ENCODE peak calls at places on chromosomes 3 and 15, in eight cellular contexts. H is mucosa of descending colon, S is progenitor cell of endocrine pancreas, X is fibroblast of mammary gland, J is B cell, R is testis, T is ascending aorta, F is left lung. I is an unnamed sample.

GRCh38 chr3:138082085-138082991 is 33.1 kb downstream of the DZIP1L start:
- DNase-seq in H (no peak), S (no peak), X (peak), J (no peak), R (no peak), T (no peak), F (no peak), I (peak)

GRCh38 chr3:8220291-8220690 is 281.3 kb upstream of the LMCD1 start:
- DNase-seq in H (no peak), S (no peak), X (peak), J (no peak), R (no peak), T (no peak), F (no peak), I (no peak)

GRCh38 chr3:48514431-48515227 is 10.7 kb upstream of the SHISA5 start:
- DNase-seq in H (no peak), S (no peak), X (no peak), J (no peak), R (no peak), T (no peak), F (no peak), I (no peak)

GRCh38 chr15:86903642-86904421 is 824.2 kb downstream of the AGBL1 start:
- DNase-seq in H (no peak), S (no peak), X (no peak), J (no peak), R (no peak), T (no peak), F (no peak), I (no peak)

GRCh38 chr3:134132961-134133360 is 103.2 kb upstream of the SLCO2A1 start:
- DNase-seq in H (no peak), S (no peak), X (peak), J (no peak), R (no peak), T (no peak), F (no peak), I (no peak)

GRCh38 chr3:124250053-124250452 is 258.1 kb upstream of the ROPN1 start:
- DNase-seq in H (no peak), S (no peak), X (no peak), J (no peak), R (no peak), T (no peak), F (no peak), I (no peak)

GRCh38 chr3:168165390-168166269 is 69.9 kb upstream of the GOLIM4 start:
- DNase-seq in H (no peak), S (peak), X (peak), J (peak), R (peak), T (no peak), F (no peak), I (peak)

GRCh38 chr15:66151809-66152208 is 101.7 kb downstream of the MEGF11 start:
- DNase-seq in H (peak), S (no peak), X (no peak), J (no peak), R (no peak), T (no peak), F (no peak), I (no peak)

GRCh38 chr15:64386291-64386690 is 1.3 kb upstream of the TRIP4 start:
- DNase-seq in H (peak), S (no peak), X (no peak), J (no peak), R (no peak), T (no peak), F (no peak), I (no peak)

GRCh38 chr15:40323953-40324937 is 753 bp downstream of the INAFM2 start:
- DNase-seq in H (peak), S (no peak), X (no peak), J (peak), R (peak), T (no peak), F (peak), I (no peak)

GRCh38 chr3:128472462-128473179 is 5.9 kb upstream of the DNAJB8 start:
- DNase-seq in H (no peak), S (no peak), X (no peak), J (no peak), R (no peak), T (no peak), F (peak), I (no peak)

GRCh38 chr3:25144430-25144829 is 283.6 kb upstream of the RARB start:
- DNase-seq in H (no peak), S (no peak), X (no peak), J (no peak), R (no peak), T (no peak), F (no peak), I (no peak)

GRCh38 chr15:98658831-98659699 is 10.7 kb downstream of the IGF1R start:
- DNase-seq in H (no peak), S (no peak), X (peak), J (peak), R (no peak), T (no peak), F (no peak), I (no peak)

GRCh38 chr3:88141458-88142083 is 8.2 kb upstream of the C3orf38 start:
- DNase-seq in H (no peak), S (no peak), X (peak), J (no peak), R (no peak), T (no peak), F (no peak), I (no peak)

GRCh38 chr3:182501861-182502260 is 291.4 kb upstream of the ATP11B start:
- DNase-seq in H (no peak), S (no peak), X (no peak), J (no peak), R (no peak), T (no peak), F (no peak), I (no peak)

GRCh38 chr3:108125550-108126071 is 34.8 kb upstream of the CD47 start:
- DNase-seq in H (peak), S (no peak), X (no peak), J (peak), R (no peak), T (no peak), F (no peak), I (no peak)

GRCh38 chr3:70360985-70361384 is 48.5 kb upstream of the MDFIC2 start:
- DNase-seq in H (no peak), S (no peak), X (peak), J (no peak), R (no peak), T (no peak), F (no peak), I (no peak)

GRCh38 chr15:70376929-70377691 is 279.4 kb upstream of the TLE3 start:
- DNase-seq in H (no peak), S (no peak), X (peak), J (no peak), R (peak), T (no peak), F (no peak), I (no peak)

GRCh38 chr3:127152676-127153505 is 40.0 kb upstream of the PRR23E start:
- DNase-seq in H (no peak), S (no peak), X (no peak), J (no peak), R (no peak), T (no peak), F (no peak), I (no peak)

GRCh38 chr3:149969110-149969944 is 1.4 kb downstream of the PFN2 start:
- DNase-seq in H (no peak), S (peak), X (peak), J (no peak), R (peak), T (no peak), F (no peak), I (peak)

GRCh38 chr3:69012111-69012835 is 1.2 kb downstream of the EOGT start:
- DNase-seq in H (peak), S (no peak), X (peak), J (peak), R (peak), T (no peak), F (no peak), I (no peak)

GRCh38 chr3:71444028-71444860 is 139.3 kb downstream of the FOXP1 start:
- DNase-seq in H (peak), S (no peak), X (peak), J (peak), R (peak), T (no peak), F (peak), I (peak)

GRCh38 chr3:50609071-50609742 is 2.4 kb downstream of the CISH start:
- DNase-seq in H (no peak), S (no peak), X (no peak), J (no peak), R (no peak), T (no peak), F (no peak), I (no peak)

GRCh38 chr3:25572919-25573385 is 91.8 kb downstream of the TOP2B start:
- DNase-seq in H (no peak), S (no peak), X (peak), J (no peak), R (no peak), T (no peak), F (no peak), I (no peak)

GRCh38 chr3:157160652-157161480 is 919 bp upstream of the CCNL1 start:
- DNase-seq in H (peak), S (no peak), X (peak), J (peak), R (peak), T (peak), F (peak), I (no peak)

GRCh38 chr3:194886836-194887235 is 201.2 kb downstream of the FAM43A start:
- DNase-seq in H (no peak), S (no peak), X (no peak), J (no peak), R (no peak), T (no peak), F (no peak), I (no peak)

GRCh38 chr3:56825579-56826438 is 24.1 kb upstream of the ARHGEF3 start:
- DNase-seq in H (no peak), S (no peak), X (peak), J (no peak), R (no peak), T (no peak), F (no peak), I (no peak)

GRCh38 chr15:31554261-31554660 is 227.6 kb downstream of the KLF13 start:
- DNase-seq in H (no peak), S (no peak), X (peak), J (no peak), R (no peak), T (no peak), F (peak), I (no peak)

GRCh38 chr15:59268199-59268979 is 61.7 kb downstream of the LDHAL6B start:
- DNase-seq in H (no peak), S (no peak), X (peak), J (no peak), R (no peak), T (no peak), F (no peak), I (no peak)

GRCh38 chr15:70526221-70526973 is 237.0 kb downstream of the UACA start:
- DNase-seq in H (no peak), S (no peak), X (peak), J (peak), R (no peak), T (no peak), F (no peak), I (no peak)

GRCh38 chr3:69410301-69410700 is 24.4 kb upstream of the FRMD4B start:
- DNase-seq in H (peak), S (peak), X (peak), J (peak), R (peak), T (no peak), F (no peak), I (no peak)

GRCh38 chr3:12229896-12230295 is 59.0 kb upstream of the PPARG start:
- DNase-seq in H (peak), S (no peak), X (no peak), J (no peak), R (no peak), T (no peak), F (peak), I (peak)

GRCh38 chr15:41821831-41822230 is 6.1 kb upstream of the JMJD7 start:
- DNase-seq in H (no peak), S (no peak), X (no peak), J (no peak), R (no peak), T (no peak), F (peak), I (no peak)

DNA sequence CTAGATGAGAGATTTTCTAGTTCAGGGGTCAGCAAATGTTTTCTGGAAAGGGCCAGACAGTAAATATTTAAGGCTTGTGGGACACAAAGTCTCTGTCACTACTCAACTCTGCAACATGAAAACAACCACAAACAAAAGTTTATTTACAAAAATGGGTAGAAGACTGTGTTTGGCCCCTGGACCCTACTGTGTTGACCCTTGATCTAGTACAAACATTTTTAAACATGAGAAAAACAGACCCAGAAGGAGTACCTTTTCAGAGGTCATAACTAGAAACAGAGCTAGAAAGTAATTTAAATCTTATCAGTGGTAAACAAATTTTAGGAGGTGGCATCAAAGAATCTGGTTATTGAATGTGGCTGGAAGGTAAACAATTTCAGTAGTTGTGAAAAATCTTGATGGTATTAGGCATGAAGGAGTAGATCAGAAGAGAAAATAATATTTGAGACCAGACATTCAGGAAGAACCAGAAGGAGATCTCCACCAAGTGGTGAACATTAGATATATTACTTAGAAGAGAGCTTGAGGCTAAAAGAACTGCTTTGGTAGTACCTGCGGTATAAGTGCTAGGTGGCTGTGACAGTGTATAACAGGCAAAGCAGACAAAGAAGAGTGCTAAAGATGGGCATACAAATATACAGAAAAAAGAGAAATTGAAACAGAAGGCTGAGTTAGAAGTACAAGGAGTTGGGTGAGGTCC is 101.7 kb downstream of the NR1I2 start:
- DNase-seq in H (no peak), S (no peak), X (no peak), J (no peak), R (no peak), T (no peak), F (no peak), I (no peak)
- TF ChIP-seq CTCF in H (no peak), S (no peak), X (no peak), J (no peak), R (no peak), T (no peak), F (no peak), I (peak)

GRCh38 chr3:139187648-139188047 is 143.0 kb upstream of the PRR23C start:
- DNase-seq in H (no peak), S (no peak), X (no peak), J (no peak), R (peak), T (no peak), F (no peak), I (no peak)
- TF ChIP-seq CTCF in H (no peak), S (no peak), X (no peak), J (no peak), R (no peak), T (no peak), F (no peak), I (no peak)

DNA sequence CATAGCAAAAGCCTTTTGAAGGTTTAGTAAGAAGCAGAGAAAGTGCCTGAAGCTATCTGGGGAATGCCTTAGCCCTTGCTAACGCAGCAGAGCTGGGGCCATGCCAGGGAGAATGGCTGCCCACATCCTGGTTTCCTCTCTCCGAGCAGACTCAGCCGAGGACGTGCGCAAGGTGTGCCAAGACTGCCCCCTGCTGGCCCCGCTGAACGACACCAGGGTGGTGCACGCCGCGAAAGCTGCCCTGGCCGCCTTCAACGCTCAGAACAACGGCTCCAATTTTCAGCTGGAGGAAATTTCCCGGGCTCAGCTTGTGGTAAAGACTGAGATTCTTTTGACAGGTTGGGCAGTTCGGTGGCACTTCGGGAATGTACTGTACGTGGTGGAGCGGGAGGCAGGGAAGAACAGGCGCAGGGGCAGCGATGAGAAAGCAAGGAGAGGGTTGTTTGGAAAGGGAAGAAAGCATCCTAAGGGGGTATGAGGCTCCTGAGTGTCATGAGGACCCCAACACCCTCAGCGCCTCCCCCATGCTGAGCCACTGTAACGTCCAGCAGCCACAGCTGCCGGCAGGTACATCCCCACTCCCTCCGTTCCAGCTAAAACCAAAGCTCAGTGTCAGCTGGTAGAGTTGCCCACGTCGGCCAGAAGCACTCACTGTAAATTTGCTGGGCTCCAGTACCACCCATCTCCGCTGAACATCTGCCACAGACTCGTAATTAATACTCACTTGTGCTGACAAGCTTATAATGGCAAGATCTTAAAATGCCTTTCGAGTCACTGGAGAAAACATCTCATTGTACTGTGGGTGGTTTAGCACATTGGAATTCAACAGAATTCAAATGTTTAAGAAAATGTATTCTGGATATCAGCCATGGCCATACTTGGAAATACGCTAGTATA is 4.4 kb downstream of the AHSG start:
- DNase-seq in H (peak), S (peak), X (peak), J (peak), R (peak), T (peak), F (peak), I (peak)
- TF ChIP-seq CTCF in H (peak), S (peak), X (peak), J (peak), R (peak), T (peak), F (peak), I (peak)

GRCh38 chr3:37814547-37814946 is 47.1 kb upstream of the CTDSPL start:
- DNase-seq in H (no peak), S (no peak), X (peak), J (no peak), R (no peak), T (no peak), F (no peak), I (no peak)
- TF ChIP-seq CTCF in H (no peak), S (peak), X (peak), J (no peak), R (peak), T (peak), F (no peak), I (peak)

DNA sequence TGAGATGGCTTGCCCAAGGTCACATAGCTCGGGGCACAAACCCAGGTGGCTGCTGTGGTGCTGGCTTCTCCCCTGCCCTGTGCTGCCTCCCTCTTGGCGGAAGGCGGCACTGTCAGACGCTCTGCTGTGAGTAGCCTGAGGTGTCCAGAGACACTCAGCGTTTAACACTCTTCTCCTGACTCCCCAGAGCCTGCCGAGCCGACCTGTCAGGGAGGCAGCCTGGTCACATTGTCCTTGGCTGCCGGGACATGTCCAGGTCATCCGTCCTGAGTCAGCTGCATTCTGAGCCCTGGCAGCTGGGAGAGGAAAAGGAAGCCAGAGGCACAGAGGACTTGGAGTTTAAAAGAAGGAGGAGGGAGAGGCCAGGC is 4.7 kb downstream of the LMAN1L start:
- DNase-seq in H (peak), S (no peak), X (no peak), J (no peak), R (peak), T (no peak), F (no peak), I (peak)
- TF ChIP-seq CTCF in H (no peak), S (no peak), X (no peak), J (no peak), R (no peak), T (no peak), F (no peak), I (peak)

DNA sequence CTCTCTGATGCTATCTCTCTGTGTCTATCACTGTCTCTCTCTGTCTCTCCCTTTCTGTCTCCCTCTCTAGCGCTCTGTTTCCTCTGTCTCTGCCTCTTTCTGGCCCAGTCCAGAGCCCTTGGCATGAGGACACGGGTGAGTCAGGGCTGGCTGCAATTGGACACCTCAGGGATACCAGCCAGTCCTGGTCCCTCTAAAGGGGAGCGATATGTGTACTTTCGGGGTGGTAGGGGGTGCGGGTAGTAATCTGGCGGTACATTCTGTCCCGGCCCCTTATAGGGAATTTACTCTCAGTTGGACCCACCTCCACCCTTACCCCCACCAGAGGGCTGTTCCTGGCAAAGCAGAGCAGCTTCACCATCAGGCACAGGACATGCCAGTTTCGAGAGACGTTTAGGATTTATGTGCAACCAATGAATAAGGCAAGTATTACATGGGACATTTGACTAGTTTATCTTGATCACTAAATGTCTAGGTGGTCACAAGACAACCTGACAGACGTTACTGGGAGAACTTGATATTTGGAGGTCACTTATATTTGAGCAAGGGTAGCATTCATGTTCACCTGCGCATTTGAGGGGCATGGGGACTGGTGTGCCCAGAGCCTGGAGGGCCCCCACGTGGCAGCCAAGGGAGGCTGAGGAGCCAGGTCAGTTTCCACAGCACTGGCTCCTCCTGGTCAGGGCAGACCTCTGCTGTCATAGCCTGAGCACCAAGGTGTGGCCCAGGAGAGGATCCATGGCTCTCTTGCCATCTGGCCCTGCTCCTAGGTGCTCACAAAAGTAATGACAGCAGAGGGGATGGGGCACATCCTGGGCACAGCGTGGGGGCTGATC is 256.1 kb downstream of the PLCL2 start:
- DNase-seq in H (no peak), S (no peak), X (peak), J (no peak), R (peak), T (peak), F (no peak), I (no peak)
- TF ChIP-seq CTCF in H (no peak), S (no peak), X (no peak), J (no peak), R (no peak), T (peak), F (no peak), I (no peak)